ENCODE peak calls at places on chromosome 3, in five cellular contexts. One of them, this sample, is unnamed.

GRCh38 chr3:129087138-129087702 is 26.6 kb downstream of the GP9 start:
- DNase-seq in HepG2: peak
- DNase-seq in NT2/D1: no peak
- DNase-seq in GM12878: no peak
- DNase-seq in H1: no peak
- DNase-seq in this sample: no peak

GRCh38 chr3:184737063-184737462 is 25.2 kb upstream of the MAGEF1 start:
- DNase-seq in HepG2: no peak
- DNase-seq in NT2/D1: no peak
- DNase-seq in GM12878: no peak
- DNase-seq in H1: no peak
- DNase-seq in this sample: no peak

GRCh38 chr3:139427283-139428060 is 38.0 kb upstream of the COPB2 start:
- DNase-seq in HepG2: peak
- DNase-seq in NT2/D1: peak
- DNase-seq in GM12878: peak
- DNase-seq in H1: no peak
- DNase-seq in this sample: peak

GRCh38 chr3:51673181-51673801 is 2.2 kb downstream of the TEX264 start:
- DNase-seq in HepG2: peak
- DNase-seq in NT2/D1: no peak
- DNase-seq in GM12878: no peak
- DNase-seq in H1: no peak
- DNase-seq in this sample: no peak

GRCh38 chr3:115186351-115187148 is 39.5 kb upstream of the ZBTB20 start:
- DNase-seq in HepG2: no peak
- DNase-seq in NT2/D1: peak
- DNase-seq in GM12878: peak
- DNase-seq in H1: no peak
- DNase-seq in this sample: no peak

GRCh38 chr3:34382859-34383258 is 584.4 kb downstream of the PDCD6IP start:
- DNase-seq in HepG2: no peak
- DNase-seq in NT2/D1: no peak
- DNase-seq in GM12878: no peak
- DNase-seq in H1: no peak
- DNase-seq in this sample: no peak

GRCh38 chr3:64584193-64584592 is 103.6 kb downstream of the ADAMTS9 start:
- DNase-seq in HepG2: no peak
- DNase-seq in NT2/D1: no peak
- DNase-seq in GM12878: no peak
- DNase-seq in H1: no peak
- DNase-seq in this sample: no peak

GRCh38 chr3:81765425-81765824 is 4.0 kb upstream of the GBE1 start:
- DNase-seq in HepG2: no peak
- DNase-seq in NT2/D1: no peak
- DNase-seq in GM12878: no peak
- DNase-seq in H1: no peak
- DNase-seq in this sample: no peak

GRCh38 chr3:158749977-158750376 is 17.7 kb upstream of the RARRES1 start:
- DNase-seq in HepG2: no peak
- DNase-seq in NT2/D1: no peak
- DNase-seq in GM12878: no peak
- DNase-seq in H1: no peak
- DNase-seq in this sample: no peak

GRCh38 chr3:11558918-11559815 is 84.5 kb downstream of the VGLL4 start:
- DNase-seq in HepG2: peak
- DNase-seq in NT2/D1: no peak
- DNase-seq in GM12878: no peak
- DNase-seq in H1: no peak
- DNase-seq in this sample: no peak

GRCh38 chr3:6262035-6262434 is 598.9 kb upstream of the GRM7 start:
- DNase-seq in HepG2: no peak
- DNase-seq in NT2/D1: no peak
- DNase-seq in GM12878: no peak
- DNase-seq in H1: no peak
- DNase-seq in this sample: no peak

GRCh38 chr3:9067352-9067975 is 104.2 kb upstream of the RAD18 start:
- DNase-seq in HepG2: peak
- DNase-seq in NT2/D1: peak
- DNase-seq in GM12878: peak
- DNase-seq in H1: peak
- DNase-seq in this sample: peak

GRCh38 chr3:127865941-127866340 is 43.6 kb upstream of the MGLL start:
- DNase-seq in HepG2: no peak
- DNase-seq in NT2/D1: no peak
- DNase-seq in GM12878: no peak
- DNase-seq in H1: no peak
- DNase-seq in this sample: no peak

GRCh38 chr3:100492059-100492809 is at the start of gene TMEM45A:
- DNase-seq in HepG2: peak
- DNase-seq in NT2/D1: peak
- DNase-seq in GM12878: peak
- DNase-seq in H1: peak
- DNase-seq in this sample: peak

GRCh38 chr3:189978753-189979152 is 141.9 kb downstream of the P3H2 start:
- DNase-seq in HepG2: no peak
- DNase-seq in NT2/D1: no peak
- DNase-seq in GM12878: no peak
- DNase-seq in H1: no peak
- DNase-seq in this sample: no peak

GRCh38 chr3:136380530-136380929 is 130.4 kb downstream of the PCCB start:
- DNase-seq in HepG2: no peak
- DNase-seq in NT2/D1: no peak
- DNase-seq in GM12878: no peak
- DNase-seq in H1: no peak
- DNase-seq in this sample: no peak

GRCh38 chr3:46950177-46950576 is 26.4 kb downstream of the CCDC12 start:
- DNase-seq in HepG2: no peak
- DNase-seq in NT2/D1: no peak
- DNase-seq in GM12878: no peak
- DNase-seq in H1: no peak
- DNase-seq in this sample: no peak

GRCh38 chr3:36796896-36797295 is 32.5 kb upstream of the DCLK3 start:
- DNase-seq in HepG2: no peak
- DNase-seq in NT2/D1: no peak
- DNase-seq in GM12878: no peak
- DNase-seq in H1: no peak
- DNase-seq in this sample: no peak

GRCh38 chr3:112010631-112011030 is 11.9 kb downstream of the TAGLN3 start:
- DNase-seq in HepG2: no peak
- DNase-seq in NT2/D1: no peak
- DNase-seq in GM12878: no peak
- DNase-seq in H1: no peak
- DNase-seq in this sample: no peak

GRCh38 chr3:94483403-94483802 is 420.5 kb downstream of the NSUN3 start:
- DNase-seq in HepG2: no peak
- DNase-seq in NT2/D1: no peak
- DNase-seq in GM12878: no peak
- DNase-seq in H1: no peak
- DNase-seq in this sample: no peak

GRCh38 chr3:30203301-30203700 is 403.1 kb upstream of the TGFBR2 start:
- DNase-seq in HepG2: no peak
- DNase-seq in NT2/D1: no peak
- DNase-seq in GM12878: no peak
- DNase-seq in H1: no peak
- DNase-seq in this sample: no peak

GRCh38 chr3:97821413-97821809 is 400 bp upstream of the CRYBG3 start:
- DNase-seq in HepG2: no peak
- DNase-seq in NT2/D1: peak
- DNase-seq in GM12878: no peak
- DNase-seq in H1: no peak
- DNase-seq in this sample: peak

GRCh38 chr3:177150218-177150916 is 46.9 kb downstream of the TBL1XR1 start:
- DNase-seq in HepG2: peak
- DNase-seq in NT2/D1: no peak
- DNase-seq in GM12878: no peak
- DNase-seq in H1: no peak
- DNase-seq in this sample: no peak

GRCh38 chr3:64164309-64164708 is 61.0 kb downstream of the PRICKLE2 start:
- DNase-seq in HepG2: no peak
- DNase-seq in NT2/D1: no peak
- DNase-seq in GM12878: no peak
- DNase-seq in H1: no peak
- DNase-seq in this sample: no peak

GRCh38 chr3:13261908-13262307 is 158.2 kb downstream of the NUP210 start:
- DNase-seq in HepG2: no peak
- DNase-seq in NT2/D1: no peak
- DNase-seq in GM12878: no peak
- DNase-seq in H1: no peak
- DNase-seq in this sample: no peak

GRCh38 chr3:24100694-24101402 is 155.8 kb downstream of the NR1D2 start:
- DNase-seq in HepG2: peak
- DNase-seq in NT2/D1: no peak
- DNase-seq in GM12878: no peak
- DNase-seq in H1: no peak
- DNase-seq in this sample: no peak

GRCh38 chr3:122001892-122002291 is 20.2 kb downstream of the ILDR1 start:
- DNase-seq in HepG2: no peak
- DNase-seq in NT2/D1: no peak
- DNase-seq in GM12878: no peak
- DNase-seq in H1: no peak
- DNase-seq in this sample: no peak
- TF ChIP-seq SUZ12 in HepG2: no peak
- TF ChIP-seq SUZ12 in NT2/D1: no peak
- TF ChIP-seq SUZ12 in GM12878: no peak
- TF ChIP-seq SUZ12 in H1: no peak
- TF ChIP-seq SUZ12 in this sample: no peak

GRCh38 chr3:4731543-4732111 is 238.5 kb downstream of the ITPR1 start:
- DNase-seq in HepG2: no peak
- DNase-seq in NT2/D1: no peak
- DNase-seq in GM12878: no peak
- DNase-seq in H1: no peak
- DNase-seq in this sample: no peak

GRCh38 chr3:4732974-4733373 is 239.8 kb downstream of the ITPR1 start:
- DNase-seq in HepG2: no peak
- DNase-seq in NT2/D1: no peak
- DNase-seq in GM12878: no peak
- DNase-seq in H1: no peak
- DNase-seq in this sample: no peak

GRCh38 chr3:4729061-4729973 is 236.2 kb downstream of the ITPR1 start:
- DNase-seq in HepG2: no peak
- DNase-seq in NT2/D1: no peak
- DNase-seq in GM12878: no peak
- DNase-seq in H1: no peak
- DNase-seq in this sample: no peak

GRCh38 chr3:4734454-4734853 is 241.3 kb downstream of the ITPR1 start:
- DNase-seq in HepG2: no peak
- DNase-seq in NT2/D1: no peak
- DNase-seq in GM12878: no peak
- DNase-seq in H1: no peak
- DNase-seq in this sample: no peak

DNA sequence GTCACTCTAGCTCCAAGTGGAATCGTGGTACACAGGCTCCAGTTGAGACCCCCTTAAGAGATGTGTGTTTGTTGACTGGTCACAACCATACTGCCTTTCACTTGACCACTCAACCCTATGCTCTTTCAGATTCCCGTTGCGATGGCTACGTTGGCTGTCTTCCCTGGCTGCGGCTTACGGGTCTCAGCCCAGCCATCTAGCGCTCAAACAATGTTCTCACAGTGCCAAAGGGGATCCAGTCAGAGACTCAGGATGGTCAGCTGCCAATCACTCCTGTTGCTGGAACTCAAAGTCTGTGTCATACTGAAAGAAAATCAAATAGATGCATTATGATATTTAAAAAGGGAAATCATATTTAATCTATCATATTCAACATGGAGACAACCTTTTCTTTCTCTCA is 237.6 kb downstream of the ITPR1 start:
- DNase-seq in HepG2: no peak
- DNase-seq in NT2/D1: no peak
- DNase-seq in GM12878: no peak
- DNase-seq in H1: no peak
- DNase-seq in this sample: no peak
- TF ChIP-seq SUZ12 in HepG2: no peak
- TF ChIP-seq SUZ12 in NT2/D1: no peak
- TF ChIP-seq SUZ12 in GM12878: no peak
- TF ChIP-seq SUZ12 in H1: no peak
- TF ChIP-seq SUZ12 in this sample: no peak

GRCh38 chr3:107841864-107842263 is 249.0 kb downstream of the CD47 start:
- DNase-seq in HepG2: no peak
- DNase-seq in NT2/D1: no peak
- DNase-seq in GM12878: no peak
- DNase-seq in H1: no peak
- DNase-seq in this sample: no peak
- TF ChIP-seq SUZ12 in HepG2: no peak
- TF ChIP-seq SUZ12 in NT2/D1: no peak
- TF ChIP-seq SUZ12 in GM12878: no peak
- TF ChIP-seq SUZ12 in H1: no peak
- TF ChIP-seq SUZ12 in this sample: no peak

GRCh38 chr3:126751611-126752302 is 47.7 kb downstream of the CHCHD6 start:
- DNase-seq in HepG2: no peak
- DNase-seq in NT2/D1: peak
- DNase-seq in GM12878: no peak
- DNase-seq in H1: no peak
- DNase-seq in this sample: no peak
- TF ChIP-seq SUZ12 in HepG2: no peak
- TF ChIP-seq SUZ12 in NT2/D1: no peak
- TF ChIP-seq SUZ12 in GM12878: no peak
- TF ChIP-seq SUZ12 in H1: no peak
- TF ChIP-seq SUZ12 in this sample: no peak